ENCODE peak calls at places on chromosomes 11 and 22, in eight cellular contexts. G, M, N, S, O, D, J and V are unnamed samples.

GRCh38 chr22:38924197-38924952 is 33.0 kb upstream of the APOBEC3A start:
- DNase-seq in S (peak; percentile 98), N (peak; percentile 83), O (no peak), M (peak; percentile 60), G (no peak), J (peak; percentile 95), D (peak; percentile 89), V (peak; percentile 94)

GRCh38 chr11:2126520-2127085 is 12.6 kb downstream of the IGF2 start:
- DNase-seq in S (no peak), G (no peak), M (no peak), J (no peak), N (no peak), O (no peak), D (no peak), V (no peak)

GRCh38 chr11:2570841-2571597 is 126.2 kb downstream of the KCNQ1 start:
- DNase-seq in G (no peak), D (no peak), J (no peak), M (no peak), O (no peak), S (no peak), N (peak; percentile 39), V (no peak)

GRCh38 chr11:35523351-35523768 is 2.1 kb downstream of the PAMR1 start:
- DNase-seq in N (no peak), M (no peak), G (no peak), O (no peak), S (peak; percentile 68), D (no peak), J (peak; percentile 61), V (no peak)

GRCh38 chr11:74948546-74948897 is 369 bp downstream of the XRRA1 start:
- DNase-seq in S (peak; percentile 34), N (no peak), D (no peak), O (peak; percentile 52), G (no peak), J (peak; percentile 46), M (no peak), V (no peak)

GRCh38 chr22:45470871-45471270 is 31.8 kb upstream of the FBLN1 start:
- DNase-seq in N (peak; percentile 10), D (no peak), J (no peak), M (no peak), S (no peak), O (no peak), G (no peak), V (no peak)

GRCh38 chr22:45127866-45128265 is 35.9 kb upstream of the NUP50 start:
- DNase-seq in S (peak; percentile 41), J (peak; percentile 4), O (no peak), M (no peak), G (no peak), D (no peak), N (no peak), V (no peak)

GRCh38 chr11:73795925-73796632 is 8.4 kb downstream of the MRPL48 start:
- DNase-seq in G (peak; percentile 45), O (peak; percentile 69), N (no peak), M (no peak), D (no peak), S (no peak), J (no peak), V (peak; percentile 40)

GRCh38 chr11:116217006-116217405 is 555.8 kb downstream of the BUD13 start:
- DNase-seq in S (peak; percentile 32), D (peak; percentile 56), G (peak; percentile 63), M (no peak), O (peak; percentile 54), N (peak; percentile 61), J (peak; percentile 7), V (no peak)

GRCh38 chr22:48226026-48227013 is 1463.9 kb downstream of the TBC1D22A start:
- DNase-seq in O (no peak), N (no peak), M (no peak), J (no peak), S (no peak), G (no peak), D (no peak), V (no peak)

GRCh38 chr11:17839973-17840611 is 105.5 kb downstream of the KCNC1 start:
- DNase-seq in N (no peak), M (no peak), O (no peak), G (no peak), J (peak; percentile 14), S (no peak), D (no peak), V (no peak)

GRCh38 chr11:121895919-121896318 is 220.1 kb downstream of the BLID start:
- DNase-seq in J (peak; percentile 73), G (no peak), D (no peak), M (no peak), N (no peak), O (no peak), S (peak; percentile 90), V (no peak)

GRCh38 chr11:19819148-19819547 is 106.5 kb downstream of the NAV2 start:
- DNase-seq in N (peak; percentile 63), J (no peak), M (no peak), S (no peak), O (no peak), D (peak; percentile 68), G (no peak), V (no peak)

GRCh38 chr11:85123752-85124231 is 503.4 kb downstream of the DLG2 start:
- DNase-seq in N (no peak), J (no peak), O (no peak), S (no peak), M (no peak), D (no peak), G (peak; percentile 42), V (no peak)

GRCh38 chr22:19739911-19740449 is 16.6 kb downstream of the GP1BB start:
- DNase-seq in J (no peak), M (no peak), D (no peak), S (no peak), G (no peak), N (no peak), O (no peak), V (no peak)
- H3K4me3 ChIP-seq in J (no peak overlapping the region), M (no peak overlapping the region), D (no peak overlapping the region), S (no peak overlapping the region), G (no peak overlapping the region), N (no peak overlapping the region), O (no peak overlapping the region), V (no peak overlapping the region)

GRCh38 chr11:119222891-119223290 is 16.8 kb downstream of the CBL start:
- DNase-seq in N (no peak), J (no peak), S (no peak), G (no peak), O (no peak), M (no peak), D (no peak), V (no peak)
- H3K4me3 ChIP-seq in N (no peak overlapping the region), J (no peak overlapping the region), S (no peak overlapping the region), G (no peak overlapping the region), O (no peak overlapping the region), M (no peak overlapping the region), D (no peak overlapping the region), V (no peak overlapping the region)

DNA sequence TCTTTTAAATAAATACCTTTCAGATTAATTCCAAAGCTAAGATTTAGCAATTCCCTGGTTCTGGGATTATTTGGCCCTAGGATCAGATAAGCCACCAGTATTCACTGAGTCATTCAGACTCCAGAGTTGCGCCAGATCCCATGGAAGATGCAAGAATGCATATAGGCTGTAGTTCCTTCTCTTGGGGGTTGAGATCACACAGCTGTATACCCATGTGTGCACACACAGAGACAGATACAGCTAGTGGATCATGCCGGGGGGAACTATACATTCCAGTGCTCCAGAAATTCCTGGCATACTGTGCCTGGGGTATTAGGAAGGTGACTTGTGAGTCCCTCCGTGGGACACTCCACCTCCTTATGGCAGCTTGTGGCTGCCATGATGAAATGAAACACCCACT is 75.4 kb downstream of the ZBTB16 start:
- DNase-seq in J (peak; percentile 89), M (peak; percentile 91), D (no peak), O (no peak), G (peak; percentile 68), N (no peak), S (peak; percentile 77), V (no peak)
- H3K4me3 ChIP-seq in J (peak overlapping the region; percentile 16), M (no peak overlapping the region), D (no peak overlapping the region), O (no peak overlapping the region), G (no peak overlapping the region), N (no peak overlapping the region), S (no peak overlapping the region), V (no peak overlapping the region)

DNA sequence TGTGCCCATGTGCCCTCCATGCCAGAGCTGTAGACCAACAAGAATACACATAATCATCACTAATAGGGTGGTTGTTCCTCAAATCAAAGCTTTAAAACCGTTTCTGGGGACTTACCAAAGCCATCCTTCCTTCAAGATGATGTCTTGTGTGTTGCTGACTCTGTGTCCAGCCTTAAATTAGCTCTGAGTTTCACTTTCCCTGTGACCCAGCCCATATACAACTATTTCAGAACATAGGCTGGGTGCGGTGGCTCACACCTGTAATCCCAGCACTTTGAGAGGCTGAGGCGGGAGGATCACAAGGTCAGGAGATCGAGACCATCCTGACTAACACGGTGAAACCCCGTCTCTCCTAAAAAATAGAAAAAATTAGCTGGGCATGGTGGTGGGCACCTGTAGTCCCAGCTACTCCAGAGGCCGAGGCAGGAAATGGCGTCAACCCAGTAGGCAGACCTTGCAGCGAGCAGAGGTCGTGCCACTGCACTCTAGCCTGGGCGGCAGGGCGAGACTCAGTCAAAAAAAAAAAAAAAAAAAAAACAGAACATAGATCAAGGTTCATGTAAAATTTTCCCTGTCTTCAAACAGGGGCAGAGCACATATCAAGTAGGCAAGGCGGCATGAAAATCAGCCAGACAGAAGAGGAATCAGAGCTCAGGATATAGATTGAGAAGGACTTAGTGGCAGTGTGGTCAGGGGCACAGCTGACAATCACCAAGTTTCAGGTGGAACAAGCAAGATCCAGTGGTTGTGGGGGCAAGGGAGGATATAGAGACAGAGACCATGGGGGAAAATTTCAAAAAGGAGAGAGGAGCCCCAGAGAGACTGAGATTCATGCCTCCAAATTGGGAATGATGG is at the start of gene PLAAT2:
- DNase-seq in J (no peak), N (no peak), M (no peak), D (no peak), O (no peak), S (no peak), G (no peak), V (no peak)
- H3K4me3 ChIP-seq in J (no peak within 1 kb of the TSS), N (no peak within 1 kb of the TSS), M (no peak within 1 kb of the TSS), D (no peak within 1 kb of the TSS), O (no peak within 1 kb of the TSS), S (no peak within 1 kb of the TSS), G (no peak within 1 kb of the TSS), V (no peak within 1 kb of the TSS)

GRCh38 chr11:70647188-70648166 is 249.1 kb downstream of the CTTN start:
- DNase-seq in O (peak; percentile 85), D (no peak), N (no peak), M (no peak), J (no peak), S (no peak), G (no peak), V (no peak)
- H3K4me3 ChIP-seq in O (no peak overlapping the region), D (no peak overlapping the region), N (no peak overlapping the region), M (no peak overlapping the region), J (no peak overlapping the region), S (no peak overlapping the region), G (no peak overlapping the region), V (no peak overlapping the region)

DNA sequence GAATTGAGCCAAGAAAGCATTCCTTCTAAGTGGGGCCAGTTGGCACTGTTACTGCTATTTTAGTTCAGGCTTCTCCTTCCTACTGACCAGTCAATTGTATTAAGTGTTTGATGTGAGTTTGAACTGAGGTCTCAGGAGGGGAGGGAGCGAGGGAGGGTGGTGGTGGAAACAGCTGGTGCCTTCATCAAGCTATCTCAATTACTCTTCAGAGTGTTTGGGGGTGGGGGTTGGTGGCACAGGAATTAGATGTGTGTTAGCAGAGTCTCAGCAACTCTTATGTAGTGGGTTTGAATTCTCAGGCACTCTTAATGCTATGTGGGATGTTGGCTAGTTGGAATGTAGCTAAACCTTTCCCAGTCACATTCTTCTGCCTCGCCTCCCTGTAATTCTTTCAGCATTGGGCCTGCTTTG is 14.5 kb downstream of the CTNND1 start:
- DNase-seq in M (no peak), J (peak; percentile 53), N (peak; percentile 58), O (no peak), G (peak; percentile 94), D (peak; percentile 58), S (peak; percentile 70), V (no peak)
- H3K4me3 ChIP-seq in M (peak overlapping the region; percentile 1), J (peak overlapping the region; percentile 39), N (peak overlapping the region; percentile 15), O (no peak overlapping the region), G (no peak overlapping the region), D (no peak overlapping the region), S (peak overlapping the region; percentile 31), V (no peak overlapping the region)